ENCODE peak calls at places on chromosome 9, in four cellular contexts. W is NCI-H510A treated with DMSO at 0.1 percent for 48 hours; T is dermis microvascular lymphatic vessel endothelial cell; L is activated naive CD4-positive, alpha-beta T cell treated with anti-CD3 and anti-CD28 coated beads, Interleukin-2, amount 10 ng/mL, durations not matched to agents 7 days and 5 days. X is an unnamed sample.

GRCh38 chr9:96087669-96088299 is 212.3 kb downstream of the ERCC6L2 start:
- DNase-seq in W (no peak), T (no peak), L (no peak), X (peak)

GRCh38 chr9:3916984-3917383 is 382.9 kb downstream of the GLIS3 start:
- DNase-seq in W (no peak), T (no peak), L (no peak), X (no peak)

GRCh38 chr9:109329274-109330258 is 8.7 kb upstream of the EPB41L4B start:
- DNase-seq in W (peak), T (no peak), L (no peak), X (peak)

GRCh38 chr9:91937727-91938126 is 12.3 kb downstream of the ROR2 start:
- DNase-seq in W (no peak), T (no peak), L (no peak), X (no peak)

GRCh38 chr9:116837038-116837998 is 150.2 kb downstream of the TRIM32 start:
- DNase-seq in W (no peak), T (no peak), L (no peak), X (peak)

GRCh38 chr9:128863647-128864046 is 18.1 kb downstream of the KYAT1 start:
- DNase-seq in W (peak), T (peak), L (peak), X (peak)

GRCh38 chr9:70340572-70340971 is 73.9 kb downstream of the KLF9 start:
- DNase-seq in W (peak), T (peak), L (no peak), X (peak)

GRCh38 chr9:88736136-88736637 is 201.2 kb downstream of the NXNL2 start:
- DNase-seq in W (no peak), T (no peak), L (no peak), X (no peak)

GRCh38 chr9:86732514-86732913 is 214.8 kb downstream of the GAS1 start:
- DNase-seq in W (no peak), T (no peak), L (no peak), X (no peak)

GRCh38 chr9:122806661-122807060 is 6.7 kb downstream of the OR1K1 start:
- DNase-seq in W (no peak), T (no peak), L (no peak), X (no peak)

GRCh38 chr9:121735065-121735791 is 83.8 kb downstream of the DAB2IP start:
- DNase-seq in W (no peak), T (peak), L (no peak), X (no peak)

GRCh38 chr9:84893360-84894128 is 224.0 kb downstream of the NTRK2 start:
- DNase-seq in W (no peak), T (no peak), L (no peak), X (no peak)

GRCh38 chr9:105449081-105449480 is 1.2 kb downstream of the FSD1L start:
- DNase-seq in W (no peak), T (no peak), L (no peak), X (no peak)